ENCODE peak calls at places on chromosomes 12 and 14, in ten cellular contexts. E is psoas muscle; U is CD8-positive, alpha-beta T cell; Z is GM20000; B is bronchial epithelial cell; Q is tibial nerve; M is A549; G is cardiac fibroblast; L is WTC11; P is ovary. F is an unnamed sample.

GRCh38 chr14:82075566-82075965 is 541.9 kb upstream of the SEL1L start:
- DNase-seq in E (no peak), U (no peak), Z (peak; percentile 17), B (peak; percentile 13), Q (peak; percentile 20), M (no peak), G (no peak), L (peak; percentile 84), P (peak; percentile 26), F (no peak)

GRCh38 chr12:8692573-8692972 is 5.2 kb upstream of the RIMKLB start:
- DNase-seq in E (no peak), U (no peak), Z (peak; percentile 50), B (peak; percentile 58), Q (peak; percentile 48), M (no peak), G (peak; percentile 79), L (peak; percentile 74), P (peak; percentile 61), F (no peak)

GRCh38 chr12:129673807-129674206 is 230.0 kb downstream of the TMEM132D start:
- DNase-seq in E (no peak), U (no peak), Z (no peak), B (no peak), Q (no peak), M (no peak), G (no peak), L (no peak), P (no peak), F (no peak)

GRCh38 chr12:128970110-128970509 is 116.8 kb downstream of the GLT1D1 start:
- DNase-seq in E (no peak), U (no peak), Z (no peak), B (no peak), Q (no peak), M (no peak), G (no peak), L (no peak), P (no peak), F (no peak)

GRCh38 chr14:71754422-71755095 is 177.7 kb upstream of the RGS6 start:
- DNase-seq in E (no peak), U (no peak), Z (no peak), B (no peak), Q (no peak), M (no peak), G (no peak), L (peak; percentile 36), P (no peak), F (no peak)

GRCh38 chr14:76591270-76591669 is 170.0 kb upstream of the VASH1 start:
- DNase-seq in E (no peak), U (no peak), Z (no peak), B (no peak), Q (no peak), M (no peak), G (no peak), L (no peak), P (no peak), F (no peak)

GRCh38 chr14:40393143-40393542 is 960.9 kb upstream of the FBXO33 start:
- DNase-seq in E (no peak), U (no peak), Z (no peak), B (peak; percentile 30), Q (no peak), M (no peak), G (no peak), L (no peak), P (no peak), F (no peak)

GRCh38 chr14:86462193-86462592 is 932.2 kb downstream of the FLRT2 start:
- DNase-seq in E (no peak), U (no peak), Z (no peak), B (peak; percentile 7), Q (no peak), M (peak; percentile 11), G (peak; percentile 48), L (peak; percentile 21), P (no peak), F (no peak)

GRCh38 chr12:5567021-5567744 is 135.3 kb downstream of the NTF3 start:
- DNase-seq in E (no peak), U (no peak), Z (no peak), B (no peak), Q (no peak), M (no peak), G (no peak), L (no peak), P (peak; percentile 52), F (no peak)

GRCh38 chr14:67490201-67490600 is 1.7 kb upstream of the TMEM229B start:
- DNase-seq in E (no peak), U (no peak), Z (no peak), B (no peak), Q (no peak), M (no peak), G (no peak), L (no peak), P (no peak), F (no peak)

GRCh38 chr14:52918486-52918885 is 32.4 kb downstream of the FERMT2 start:
- DNase-seq in E (no peak), U (no peak), Z (peak; percentile 71), B (peak; percentile 92), Q (peak; percentile 26), M (peak; percentile 33), G (peak; percentile 66), L (no peak), P (no peak), F (peak; percentile 61)

GRCh38 chr14:68961781-68962584 is 17.1 kb downstream of the ACTN1 start:
- DNase-seq in E (no peak), U (no peak), Z (no peak), B (peak; percentile 87), Q (no peak), M (peak; percentile 70), G (no peak), L (peak; percentile 63), P (no peak), F (no peak)

GRCh38 chr12:30988887-30989286 is 62.3 kb downstream of the TSPAN11 start:
- DNase-seq in E (no peak), U (no peak), Z (no peak), B (no peak), Q (no peak), M (no peak), G (no peak), L (no peak), P (no peak), F (no peak)

GRCh38 chr12:30990776-30991175 is 64.2 kb downstream of the TSPAN11 start:
- DNase-seq in E (no peak), U (no peak), Z (no peak), B (no peak), Q (no peak), M (no peak), G (no peak), L (no peak), P (no peak), F (no peak)

GRCh38 chr12:30990316-30990715 is 63.8 kb downstream of the TSPAN11 start:
- DNase-seq in E (no peak), U (no peak), Z (no peak), B (no peak), Q (no peak), M (no peak), G (no peak), L (no peak), P (no peak), F (no peak)

GRCh38 chr12:30988086-30988485 is 61.5 kb downstream of the TSPAN11 start:
- DNase-seq in E (no peak), U (no peak), Z (no peak), B (no peak), Q (no peak), M (no peak), G (no peak), L (no peak), P (no peak), F (no peak)

GRCh38 chr12:30989754-30990153 is 63.2 kb downstream of the TSPAN11 start:
- DNase-seq in E (no peak), U (no peak), Z (peak; percentile 42), B (no peak), Q (no peak), M (peak; percentile 41), G (no peak), L (peak; percentile 66), P (no peak), F (peak; percentile 56)
- TF ChIP-seq CTCF in E (peak; percentile 12), U (no peak), Z (no peak), B (peak; percentile 19), Q (no peak), M (peak; percentile 25), G (peak; percentile 28), L (no peak), P (no peak), F (peak; percentile 14)

GRCh38 chr12:55446334-55446733 is 2.5 kb downstream of the OR6C2 start:
- DNase-seq in E (no peak), U (no peak), Z (no peak), B (no peak), Q (no peak), M (no peak), G (no peak), L (no peak), P (no peak), F (no peak)
- TF ChIP-seq CTCF in E (no peak), U (no peak), Z (no peak), B (no peak), Q (no peak), M (no peak), G (no peak), L (no peak), P (no peak), F (no peak)

GRCh38 chr12:109255377-109255776 is 53.7 kb downstream of the FOXN4 start:
- DNase-seq in E (no peak), U (no peak), Z (no peak), B (no peak), Q (no peak), M (peak; percentile 45), G (peak; percentile 69), L (peak; percentile 46), P (no peak), F (no peak)
- TF ChIP-seq CTCF in E (no peak), U (no peak), Z (no peak), B (peak; percentile 7), Q (no peak), M (no peak), G (peak; percentile 20), L (no peak), P (no peak), F (no peak)

GRCh38 chr14:92596328-92596943 is 82.9 kb downstream of the RIN3 start:
- DNase-seq in E (no peak), U (peak; percentile 35), Z (no peak), B (no peak), Q (no peak), M (no peak), G (no peak), L (no peak), P (no peak), F (no peak)
- TF ChIP-seq CTCF in E (no peak), U (no peak), Z (no peak), B (no peak), Q (no peak), M (no peak), G (no peak), L (no peak), P (no peak), F (no peak)

F was measured in GM13976.